ENCODE peak calls at places on chromosomes 3 and 15, in eight cellular contexts. One of them, this sample, is unnamed.

GRCh38 chr3:67804089-67804488 is 149.7 kb upstream of the SUCLG2 start:
- DNase-seq in mesenchymal stem cell: peak
- DNase-seq in IMR-90: peak
- DNase-seq in A549: no peak
- DNase-seq in HCT116: no peak
- DNase-seq in fibroblast of lung: no peak
- DNase-seq in K562: no peak
- DNase-seq in neural progenitor cell: no peak
- DNase-seq in this sample: no peak

GRCh38 chr15:90956551-90957104 is 1.9 kb downstream of the RCCD1 start:
- DNase-seq in mesenchymal stem cell: peak
- DNase-seq in IMR-90: peak
- DNase-seq in A549: peak
- DNase-seq in HCT116: no peak
- DNase-seq in fibroblast of lung: peak
- DNase-seq in K562: peak
- DNase-seq in neural progenitor cell: peak
- DNase-seq in this sample: peak

GRCh38 chr3:32238816-32239637 is 547 bp downstream of the CMTM8 start:
- DNase-seq in mesenchymal stem cell: peak
- DNase-seq in IMR-90: peak
- DNase-seq in A549: peak
- DNase-seq in HCT116: no peak
- DNase-seq in fibroblast of lung: peak
- DNase-seq in K562: no peak
- DNase-seq in neural progenitor cell: no peak
- DNase-seq in this sample: no peak

GRCh38 chr3:124552224-124552623 is 178.0 kb upstream of the UMPS start:
- DNase-seq in mesenchymal stem cell: peak
- DNase-seq in IMR-90: peak
- DNase-seq in A549: peak
- DNase-seq in HCT116: no peak
- DNase-seq in fibroblast of lung: peak
- DNase-seq in K562: no peak
- DNase-seq in neural progenitor cell: no peak
- DNase-seq in this sample: no peak

GRCh38 chr3:170324962-170325361 is 32.6 kb upstream of the SKIL start:
- DNase-seq in mesenchymal stem cell: no peak
- DNase-seq in IMR-90: no peak
- DNase-seq in A549: no peak
- DNase-seq in HCT116: no peak
- DNase-seq in fibroblast of lung: no peak
- DNase-seq in K562: no peak
- DNase-seq in neural progenitor cell: no peak
- DNase-seq in this sample: peak

GRCh38 chr3:28575748-28576589 is 227.3 kb upstream of the AZI2 start:
- DNase-seq in mesenchymal stem cell: peak
- DNase-seq in IMR-90: no peak
- DNase-seq in A549: no peak
- DNase-seq in HCT116: no peak
- DNase-seq in fibroblast of lung: peak
- DNase-seq in K562: no peak
- DNase-seq in neural progenitor cell: peak
- DNase-seq in this sample: no peak

GRCh38 chr15:66142341-66142740 is 111.2 kb downstream of the MEGF11 start:
- DNase-seq in mesenchymal stem cell: no peak
- DNase-seq in IMR-90: no peak
- DNase-seq in A549: no peak
- DNase-seq in HCT116: no peak
- DNase-seq in fibroblast of lung: no peak
- DNase-seq in K562: no peak
- DNase-seq in neural progenitor cell: no peak
- DNase-seq in this sample: no peak

GRCh38 chr3:56133423-56133822 is 334.8 kb downstream of the ERC2 start:
- DNase-seq in mesenchymal stem cell: peak
- DNase-seq in IMR-90: peak
- DNase-seq in A549: peak
- DNase-seq in HCT116: no peak
- DNase-seq in fibroblast of lung: peak
- DNase-seq in K562: no peak
- DNase-seq in neural progenitor cell: no peak
- DNase-seq in this sample: no peak

GRCh38 chr3:168273917-168274316 is 178.2 kb upstream of the GOLIM4 start:
- DNase-seq in mesenchymal stem cell: no peak
- DNase-seq in IMR-90: no peak
- DNase-seq in A549: no peak
- DNase-seq in HCT116: no peak
- DNase-seq in fibroblast of lung: no peak
- DNase-seq in K562: no peak
- DNase-seq in neural progenitor cell: no peak
- DNase-seq in this sample: no peak

GRCh38 chr15:92846716-92847115 is 53.4 kb upstream of the CHD2 start:
- DNase-seq in mesenchymal stem cell: peak
- DNase-seq in IMR-90: peak
- DNase-seq in A549: no peak
- DNase-seq in HCT116: no peak
- DNase-seq in fibroblast of lung: peak
- DNase-seq in K562: no peak
- DNase-seq in neural progenitor cell: no peak
- DNase-seq in this sample: no peak

GRCh38 chr15:92843819-92844218 is 56.3 kb upstream of the CHD2 start:
- DNase-seq in mesenchymal stem cell: no peak
- DNase-seq in IMR-90: no peak
- DNase-seq in A549: no peak
- DNase-seq in HCT116: no peak
- DNase-seq in fibroblast of lung: no peak
- DNase-seq in K562: no peak
- DNase-seq in neural progenitor cell: no peak
- DNase-seq in this sample: no peak

GRCh38 chr15:92845109-92845508 is 55.0 kb upstream of the CHD2 start:
- DNase-seq in mesenchymal stem cell: peak
- DNase-seq in IMR-90: peak
- DNase-seq in A549: peak
- DNase-seq in HCT116: no peak
- DNase-seq in fibroblast of lung: peak
- DNase-seq in K562: no peak
- DNase-seq in neural progenitor cell: no peak
- DNase-seq in this sample: no peak

GRCh38 chr15:92840149-92840548 is 60.0 kb upstream of the CHD2 start:
- DNase-seq in mesenchymal stem cell: no peak
- DNase-seq in IMR-90: no peak
- DNase-seq in A549: no peak
- DNase-seq in HCT116: no peak
- DNase-seq in fibroblast of lung: no peak
- DNase-seq in K562: no peak
- DNase-seq in neural progenitor cell: no peak
- DNase-seq in this sample: no peak

DNA sequence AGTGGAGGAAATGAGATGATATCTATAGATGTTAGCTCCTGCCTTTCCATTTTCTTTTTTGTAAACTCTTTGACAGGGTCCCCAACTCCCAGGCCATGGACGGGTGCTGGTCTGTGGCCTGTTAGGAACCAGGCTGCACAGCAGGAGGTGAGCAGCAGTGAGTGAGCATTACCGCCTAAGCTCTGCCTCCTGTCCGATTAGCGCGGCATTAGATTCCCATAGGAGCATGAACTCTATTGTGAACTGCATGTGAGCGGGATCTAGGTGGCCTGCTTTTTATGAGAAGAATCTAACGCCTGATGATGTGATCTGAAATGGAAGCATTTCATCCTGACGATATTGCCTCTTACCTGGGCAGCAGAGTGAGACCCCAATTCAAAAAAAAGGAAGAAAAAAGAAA is 56.8 kb upstream of the CHD2 start:
- DNase-seq in mesenchymal stem cell: no peak
- DNase-seq in IMR-90: no peak
- DNase-seq in A549: no peak
- DNase-seq in HCT116: no peak
- DNase-seq in fibroblast of lung: no peak
- DNase-seq in K562: no peak
- DNase-seq in neural progenitor cell: no peak
- DNase-seq in this sample: no peak
- H3K4me2 ChIP-seq in mesenchymal stem cell: no peak
- H3K4me2 ChIP-seq in IMR-90: no peak
- H3K4me2 ChIP-seq in A549: no peak
- H3K4me2 ChIP-seq in HCT116: no peak
- H3K4me2 ChIP-seq in fibroblast of lung: no peak
- H3K4me2 ChIP-seq in K562: no peak
- H3K4me2 ChIP-seq in neural progenitor cell: no peak
- H3K4me2 ChIP-seq in this sample: no peak

GRCh38 chr15:68512578-68512977 is 66.2 kb upstream of the CORO2B start:
- DNase-seq in mesenchymal stem cell: no peak
- DNase-seq in IMR-90: no peak
- DNase-seq in A549: no peak
- DNase-seq in HCT116: no peak
- DNase-seq in fibroblast of lung: no peak
- DNase-seq in K562: no peak
- DNase-seq in neural progenitor cell: no peak
- DNase-seq in this sample: no peak
- H3K4me2 ChIP-seq in mesenchymal stem cell: no peak
- H3K4me2 ChIP-seq in IMR-90: no peak
- H3K4me2 ChIP-seq in A549: no peak
- H3K4me2 ChIP-seq in HCT116: no peak
- H3K4me2 ChIP-seq in fibroblast of lung: no peak
- H3K4me2 ChIP-seq in K562: no peak
- H3K4me2 ChIP-seq in neural progenitor cell: no peak
- H3K4me2 ChIP-seq in this sample: no peak

DNA sequence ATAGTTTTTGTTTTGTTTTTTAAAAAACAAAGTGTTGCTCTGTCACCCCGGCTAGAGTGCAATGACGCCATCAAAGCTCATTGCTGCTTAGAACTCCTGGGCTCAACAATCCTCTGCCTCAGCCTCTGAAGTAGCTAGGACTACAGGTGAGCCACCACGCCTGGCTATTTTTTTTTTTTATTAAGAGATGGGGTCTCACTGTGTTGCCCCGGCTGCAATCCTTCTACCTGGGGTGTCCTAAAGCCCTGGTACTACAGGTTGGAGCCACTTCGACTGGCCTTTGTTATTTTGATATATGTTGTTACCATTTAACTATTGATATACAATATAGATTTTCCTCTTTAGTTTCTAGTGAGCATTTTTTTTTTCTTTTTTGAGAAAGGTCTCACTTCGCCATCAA is 2.6 kb downstream of the NGLY1 start:
- DNase-seq in mesenchymal stem cell: no peak
- DNase-seq in IMR-90: no peak
- DNase-seq in A549: no peak
- DNase-seq in HCT116: no peak
- DNase-seq in fibroblast of lung: no peak
- DNase-seq in K562: no peak
- DNase-seq in neural progenitor cell: no peak
- DNase-seq in this sample: no peak
- H3K4me2 ChIP-seq in mesenchymal stem cell: no peak
- H3K4me2 ChIP-seq in IMR-90: no peak
- H3K4me2 ChIP-seq in A549: no peak
- H3K4me2 ChIP-seq in HCT116: no peak
- H3K4me2 ChIP-seq in fibroblast of lung: no peak
- H3K4me2 ChIP-seq in K562: peak
- H3K4me2 ChIP-seq in neural progenitor cell: no peak
- H3K4me2 ChIP-seq in this sample: no peak

DNA sequence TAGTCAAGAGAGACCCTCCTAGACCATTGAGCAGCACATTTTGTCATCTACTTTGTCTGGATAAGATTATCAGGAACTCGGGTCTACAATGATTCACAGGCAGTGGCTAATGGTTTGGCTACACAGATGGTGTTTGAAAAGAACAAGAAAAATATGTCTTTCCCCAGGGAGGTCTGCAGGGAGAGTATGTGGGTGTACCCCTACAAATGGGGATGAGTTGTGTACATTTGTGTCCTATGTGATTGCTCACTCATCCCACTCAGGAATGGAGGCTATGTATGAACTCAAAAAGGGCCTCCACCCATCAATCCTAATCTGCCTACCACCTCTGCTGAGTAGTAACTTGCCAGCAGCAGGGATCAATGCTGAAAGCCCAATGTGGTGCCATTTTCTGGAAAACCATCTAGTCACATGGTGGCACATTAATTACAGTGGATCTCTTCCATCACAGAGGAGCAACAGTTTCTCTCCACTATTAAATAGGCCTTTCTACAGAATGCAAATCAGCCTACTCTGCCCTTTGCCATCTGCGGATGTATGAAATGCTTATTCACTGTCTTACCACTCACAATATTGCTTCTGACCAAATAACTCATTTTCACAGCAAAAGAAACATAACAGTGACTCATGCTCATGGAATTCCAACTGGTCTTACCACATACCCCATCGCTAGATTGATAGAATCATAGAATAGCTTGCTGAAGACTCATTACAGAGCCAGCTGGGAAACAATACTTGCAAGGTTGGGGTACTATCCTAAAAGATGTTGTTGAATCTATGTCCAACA is 48.3 kb upstream of the TRIM42 start:
- DNase-seq in mesenchymal stem cell: peak
- DNase-seq in IMR-90: peak
- DNase-seq in A549: peak
- DNase-seq in HCT116: no peak
- DNase-seq in fibroblast of lung: peak
- DNase-seq in K562: no peak
- DNase-seq in neural progenitor cell: no peak
- DNase-seq in this sample: no peak
- H3K4me2 ChIP-seq in mesenchymal stem cell: no peak
- H3K4me2 ChIP-seq in IMR-90: no peak
- H3K4me2 ChIP-seq in A549: no peak
- H3K4me2 ChIP-seq in HCT116: peak
- H3K4me2 ChIP-seq in fibroblast of lung: no peak
- H3K4me2 ChIP-seq in K562: no peak
- H3K4me2 ChIP-seq in neural progenitor cell: no peak
- H3K4me2 ChIP-seq in this sample: no peak

GRCh38 chr3:129996073-129996472 is 21.6 kb downstream of the TRH start:
- DNase-seq in mesenchymal stem cell: no peak
- DNase-seq in IMR-90: no peak
- DNase-seq in A549: no peak
- DNase-seq in HCT116: no peak
- DNase-seq in fibroblast of lung: no peak
- DNase-seq in K562: no peak
- DNase-seq in neural progenitor cell: no peak
- DNase-seq in this sample: no peak
- H3K4me2 ChIP-seq in mesenchymal stem cell: no peak
- H3K4me2 ChIP-seq in IMR-90: no peak
- H3K4me2 ChIP-seq in A549: no peak
- H3K4me2 ChIP-seq in HCT116: no peak
- H3K4me2 ChIP-seq in fibroblast of lung: no peak
- H3K4me2 ChIP-seq in K562: no peak
- H3K4me2 ChIP-seq in neural progenitor cell: no peak
- H3K4me2 ChIP-seq in this sample: no peak

This sample was measured in H1.